ENCODE peak calls at places on chromosomes 5 and 9, in seven cellular contexts. C, G, M, L, A, B and I are unnamed samples.

GRCh38 chr5:64516216-64516615 is 10.4 kb downstream of the RGS7BP start:
- DNase-seq in C (no peak), M (no peak), G (no peak), A (no peak), L (no peak), B (no peak), I (no peak)

GRCh38 chr5:163033656-163034055 is 403.7 kb upstream of the CCNG1 start:
- DNase-seq in C (no peak), M (no peak), L (no peak), B (no peak), G (no peak), A (no peak), I (no peak)

GRCh38 chr5:135217669-135218485 is 181.2 kb downstream of the MACROH2A1 start:
- DNase-seq in M (no peak), B (no peak), A (no peak), C (peak), L (no peak), G (no peak), I (peak)

GRCh38 chr9:130772185-130772584 is 62.9 kb upstream of the ABL1 start:
- DNase-seq in G (no peak), M (no peak), C (no peak), B (no peak), L (no peak), A (no peak), I (no peak)

GRCh38 chr5:178516836-178517235 is 73.4 kb downstream of the COL23A1 start:
- DNase-seq in C (no peak), L (no peak), M (no peak), A (no peak), B (no peak), G (no peak), I (no peak)

GRCh38 chr9:37371565-37372464 is 50.7 kb upstream of the GRHPR start:
- DNase-seq in G (no peak), B (peak), A (no peak), L (peak), C (no peak), M (no peak), I (peak)

GRCh38 chr5:77316871-77317661 is 106.6 kb downstream of the PDE8B start:
- DNase-seq in M (no peak), A (no peak), B (peak), G (no peak), C (no peak), L (no peak), I (no peak)

GRCh38 chr9:81861644-81862043 is 66.6 kb upstream of the SPATA31D4 start:
- DNase-seq in B (peak), G (no peak), A (no peak), L (no peak), C (no peak), M (no peak), I (no peak)

GRCh38 chr9:93187574-93187973 is 3.6 kb downstream of the WNK2 start:
- DNase-seq in C (no peak), G (no peak), B (no peak), L (no peak), M (no peak), A (no peak), I (no peak)

GRCh38 chr5:2750026-2750757 is 1.3 kb downstream of the IRX2 start:
- DNase-seq in C (no peak), M (no peak), G (no peak), B (peak), L (no peak), A (no peak), I (no peak)

GRCh38 chr9:121862973-121863372 is 211.5 kb downstream of the DAB2IP start:
- DNase-seq in C (no peak), B (no peak), L (no peak), G (no peak), A (no peak), M (no peak), I (no peak)

GRCh38 chr9:133572821-133573361 is 36.3 kb downstream of the FAM163B start:
- DNase-seq in B (no peak), C (no peak), A (no peak), L (no peak), G (no peak), M (no peak), I (no peak)

GRCh38 chr5:112762113-112762810 is 24.6 kb downstream of the APC start:
- DNase-seq in L (no peak), C (no peak), G (no peak), B (peak), A (no peak), M (no peak), I (no peak)

GRCh38 chr9:125462766-125463384 is 201.2 kb downstream of the GAPVD1 start:
- DNase-seq in A (no peak), G (no peak), C (no peak), L (no peak), B (peak), M (peak), I (no peak)

GRCh38 chr9:74770508-74771261 is 117.0 kb downstream of the TRPM6 start:
- DNase-seq in L (peak), C (peak), A (peak), M (peak), B (peak), G (no peak), I (peak)

GRCh38 chr5:61289669-61290363 is 42.2 kb upstream of the ZSWIM6 start:
- DNase-seq in A (no peak), M (no peak), C (no peak), G (no peak), L (no peak), B (no peak), I (peak)

GRCh38 chr5:142388696-142389095 is 63.9 kb upstream of the SPRY4 start:
- DNase-seq in L (no peak), B (no peak), A (no peak), M (no peak), G (peak), C (no peak), I (peak)

GRCh38 chr9:124897570-124898460 is 35.9 kb downstream of the ARPC5L start:
- DNase-seq in B (no peak), C (no peak), A (no peak), G (no peak), M (peak), L (no peak), I (no peak)

GRCh38 chr5:181171782-181172181 is 24.4 kb downstream of the OR2V2 start:
- DNase-seq in C (no peak), B (no peak), M (no peak), A (no peak), L (peak), G (no peak), I (no peak)

GRCh38 chr5:93162201-93162654 is 418.8 kb downstream of the NR2F1-AS1 start:
- DNase-seq in M (no peak), C (peak), G (no peak), A (no peak), L (no peak), B (peak), I (peak)

GRCh38 chr5:61329729-61330128 is 2.3 kb upstream of the ZSWIM6 start:
- DNase-seq in A (peak), M (no peak), G (no peak), L (no peak), C (no peak), B (peak), I (peak)

GRCh38 chr9:14396171-14396570 is 82.2 kb upstream of the NFIB start:
- DNase-seq in G (no peak), B (no peak), A (no peak), M (no peak), C (no peak), L (no peak), I (no peak)

GRCh38 chr5:116455061-116455460 is 119.6 kb downstream of the SEMA6A start:
- DNase-seq in G (no peak), L (no peak), C (no peak), B (peak), A (no peak), M (no peak), I (no peak)

GRCh38 chr5:126104951-126105350 is 318.3 kb upstream of the GRAMD2B start:
- DNase-seq in A (no peak), L (no peak), G (no peak), M (no peak), C (no peak), B (no peak), I (no peak)

GRCh38 chr9:112601646-112602045 is 115.0 kb downstream of the KIAA1958 start:
- DNase-seq in G (no peak), C (no peak), L (no peak), M (no peak), A (no peak), B (peak), I (no peak)

GRCh38 chr9:2298217-2298616 is 283.1 kb downstream of the SMARCA2 start:
- DNase-seq in B (no peak), C (no peak), G (no peak), L (no peak), A (no peak), M (no peak), I (no peak)

GRCh38 chr5:56838409-56839039 is 23.2 kb downstream of the MAP3K1 start:
- DNase-seq in A (peak), B (peak), L (peak), G (no peak), M (no peak), C (no peak), I (peak)

GRCh38 chr5:122607818-122608217 is 167.1 kb upstream of the SNX2 start:
- DNase-seq in B (peak), M (no peak), C (no peak), A (no peak), L (no peak), G (no peak), I (no peak)

GRCh38 chr9:126860077-126860756 is at the start of gene ZBTB34:
- DNase-seq in L (peak), C (peak), M (peak), B (peak), G (no peak), A (peak), I (peak)

GRCh38 chr5:6856658-6857057 is 143.4 kb downstream of the TENT4A start:
- DNase-seq in G (no peak), L (no peak), A (no peak), M (no peak), B (no peak), C (no peak), I (no peak)

GRCh38 chr5:54701179-54701578 is 183.6 kb downstream of the SNX18 start:
- DNase-seq in C (no peak), L (no peak), A (no peak), B (peak), M (no peak), G (no peak), I (no peak)